ENCODE peak calls at places on chromosomes 2 and 18, in four cellular contexts. Z is aorta, A is uterus, R is left lung. S is an unnamed sample.

GRCh38 chr18:7272268-7273049 is 41.6 kb downstream of the LRRC30 start:
- DNase-seq in Z (peak; percentile 78), R (peak; percentile 81), A (peak; percentile 65), S (peak; percentile 82)

GRCh38 chr2:74440378-74441110 is 1.2 kb downstream of the RTKN start:
- DNase-seq in A (peak; percentile 58), R (peak; percentile 94), Z (peak; percentile 92), S (peak; percentile 97)

GRCh38 chr18:45774065-45774521 is 50.1 kb downstream of the SLC14A1 start:
- DNase-seq in R (no peak), A (no peak), Z (no peak), S (no peak)

GRCh38 chr2:196783431-196784094 is 15.9 kb downstream of the GTF3C3 start:
- DNase-seq in A (no peak), R (no peak), Z (no peak), S (no peak)

GRCh38 chr2:55947759-55948158 is 24.2 kb upstream of the EFEMP1 start:
- DNase-seq in A (no peak), R (no peak), Z (no peak), S (no peak)

GRCh38 chr2:174632847-174633620 is 35.4 kb upstream of the WIPF1 start:
- DNase-seq in R (no peak), Z (no peak), A (no peak), S (no peak)

GRCh38 chr2:134739879-134740301 is 21.1 kb upstream of the TMEM163 start:
- DNase-seq in R (no peak), A (no peak), Z (peak; percentile 66), S (no peak)

GRCh38 chr2:134636714-134637113 is 82.1 kb downstream of the TMEM163 start:
- DNase-seq in Z (no peak), A (no peak), R (no peak), S (no peak)

GRCh38 chr2:183149489-183149888 is 25.2 kb downstream of the NUP35 start:
- DNase-seq in A (no peak), R (no peak), Z (no peak), S (no peak)

GRCh38 chr2:181169459-181169858 is 189.1 kb downstream of the UBE2E3 start:
- DNase-seq in Z (no peak), A (no peak), R (no peak), S (no peak)

GRCh38 chr2:169426069-169426663 is 53.1 kb upstream of the BBS5 start:
- DNase-seq in Z (no peak), A (no peak), R (no peak), S (no peak)

GRCh38 chr2:237623428-237624403 is 3.7 kb upstream of the LRRFIP1 start:
- DNase-seq in R (no peak), Z (no peak), A (no peak), S (no peak)

GRCh38 chr2:123513351-123513750 is 511.7 kb upstream of the CNTNAP5 start:
- DNase-seq in A (no peak), Z (no peak), R (no peak), S (no peak)

GRCh38 chr2:216822470-216822869 is 37.4 kb downstream of the TNP1 start:
- DNase-seq in A (no peak), R (no peak), Z (no peak), S (no peak)

GRCh38 chr18:24878289-24878688 is 417.9 kb downstream of the HRH4 start:
- DNase-seq in A (peak; percentile 26), R (no peak), Z (no peak), S (no peak)

GRCh38 chr2:221153226-221153625 is 418.9 kb downstream of the EPHA4 start:
- DNase-seq in A (no peak), Z (no peak), R (no peak), S (no peak)

GRCh38 chr2:112257575-112257974 is 2.7 kb upstream of the ZC3H8 start:
- DNase-seq in Z (no peak), R (no peak), A (no peak), S (no peak)

GRCh38 chr2:197251576-197251975 is 59.0 kb downstream of the ANKRD44 start:
- DNase-seq in R (no peak), A (no peak), Z (no peak), S (no peak)

GRCh38 chr2:109377976-109378375 is 235.8 kb downstream of the SEPTIN10 start:
- DNase-seq in R (peak; percentile 32), A (peak; percentile 5), Z (no peak), S (no peak)

DNA sequence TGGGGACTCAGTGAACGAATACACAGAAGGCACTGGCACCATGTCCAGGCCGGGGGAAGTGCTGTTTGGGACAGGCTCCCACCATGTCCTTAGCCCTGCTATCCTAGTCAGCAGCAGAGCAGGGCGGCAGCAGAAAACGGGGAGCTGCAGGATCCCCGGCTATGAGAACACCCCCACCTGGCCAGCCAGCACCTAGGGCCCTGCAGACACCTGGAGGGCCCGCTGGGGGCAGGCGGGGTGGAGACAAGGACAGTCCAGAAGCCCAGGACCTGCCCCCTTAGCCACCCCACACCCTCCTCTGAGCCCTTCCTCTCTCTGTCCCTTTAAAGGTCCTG is 48.7 kb downstream of the BIN1 start:
- DNase-seq in A (no peak), R (no peak), Z (no peak), S (peak; percentile 9)
- H3K4me3 ChIP-seq in A (no peak overlapping the region), R (no peak overlapping the region), Z (no peak overlapping the region), S (no peak overlapping the region)

GRCh38 chr2:233105156-233105895 is 45.2 kb downstream of the INPP5D start:
- DNase-seq in A (no peak), Z (no peak), R (no peak), S (no peak)
- H3K4me1 ChIP-seq in A (no peaks in the 10 kb centered on the region), Z (no peaks in the 10 kb centered on the region), R (no peaks in the 10 kb centered on the region), S (no peaks in the 10 kb centered on the region)

GRCh38 chr2:241308267-241308666 is 7.2 kb downstream of the HDLBP start:
- DNase-seq in A (no peak), Z (no peak), R (no peak), S (no peak)

GRCh38 chr2:241310917-241311566 is 4.4 kb downstream of the HDLBP start:
- DNase-seq in R (no peak), Z (no peak), A (no peak), S (no peak)

GRCh38 chr2:241308832-241309500 is 6.5 kb downstream of the HDLBP start:
- DNase-seq in A (no peak), R (no peak), Z (no peak), S (no peak)

GRCh38 chr2:241312082-241312481 is 3.4 kb downstream of the HDLBP start:
- DNase-seq in A (no peak), R (no peak), Z (no peak), S (no peak)

DNA sequence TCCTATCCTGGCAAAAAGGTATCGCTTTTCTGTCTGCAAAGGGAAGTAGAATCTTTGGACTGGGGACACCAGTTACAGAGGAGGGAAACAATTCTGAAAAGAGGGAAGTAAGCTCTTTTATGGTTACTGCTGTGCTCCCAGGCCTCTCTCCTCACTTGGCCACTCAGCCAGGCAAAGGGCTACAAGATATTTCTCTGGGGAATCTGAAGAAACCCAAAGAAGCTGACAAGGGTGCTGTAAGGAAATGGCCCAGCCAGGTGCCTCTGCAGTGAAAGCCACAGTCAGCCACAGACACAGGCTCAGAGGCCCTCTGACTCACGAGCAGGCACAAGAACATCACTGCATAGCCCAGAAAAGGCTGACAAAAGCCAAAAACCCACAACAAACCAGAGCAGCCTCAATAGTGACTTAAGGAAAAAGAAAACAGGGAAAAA is 5.8 kb downstream of the HDLBP start:
- DNase-seq in Z (peak; percentile 48), A (no peak), R (no peak), S (no peak)
- H3K4me3 ChIP-seq in Z (no peak overlapping the region), A (no peak overlapping the region), R (no peak overlapping the region), S (no peak overlapping the region)

GRCh38 chr18:2971741-2972552 is 41.0 kb downstream of the LPIN2 start:
- DNase-seq in R (peak; percentile 85), A (peak; percentile 42), Z (peak; percentile 82), S (peak; percentile 78)

GRCh38 chr18:2978208-2978607 is 34.7 kb downstream of the LPIN2 start:
- DNase-seq in Z (no peak), A (no peak), R (no peak), S (no peak)

GRCh38 chr18:2976218-2976617 is 36.7 kb downstream of the LPIN2 start:
- DNase-seq in R (no peak), A (no peak), Z (no peak), S (no peak)

GRCh38 chr18:2976733-2977132 is 36.2 kb downstream of the LPIN2 start:
- DNase-seq in Z (no peak), R (no peak), A (no peak), S (no peak)

DNA sequence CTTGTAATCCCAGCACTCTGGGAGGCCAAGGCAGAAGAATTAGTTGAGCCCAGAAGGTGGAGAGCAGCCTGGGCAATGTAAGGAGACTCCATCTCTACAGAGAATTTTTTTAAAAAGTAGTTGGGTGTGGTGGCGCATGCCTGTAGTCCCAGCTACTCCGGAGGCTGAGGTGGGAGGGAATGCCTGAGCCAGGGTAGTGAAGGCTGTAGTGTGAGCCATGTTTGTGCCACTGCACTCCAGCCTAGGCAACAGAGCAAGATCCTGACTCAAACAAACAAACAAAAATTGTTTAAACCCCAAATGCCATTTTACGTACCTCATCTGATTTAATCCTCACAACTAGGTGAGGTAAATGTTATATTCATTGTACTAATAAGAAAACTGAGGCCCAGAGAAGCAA is 38.2 kb downstream of the LPIN2 start:
- DNase-seq in Z (no peak), R (no peak), A (no peak), S (no peak)
- H3K4me1 ChIP-seq in Z (peaks cover 7% of the 10 kb centered on the region), R (peaks cover 28% of the 10 kb centered on the region), A (peaks cover 11% of the 10 kb centered on the region), S (peaks cover 18% of the 10 kb centered on the region)

DNA sequence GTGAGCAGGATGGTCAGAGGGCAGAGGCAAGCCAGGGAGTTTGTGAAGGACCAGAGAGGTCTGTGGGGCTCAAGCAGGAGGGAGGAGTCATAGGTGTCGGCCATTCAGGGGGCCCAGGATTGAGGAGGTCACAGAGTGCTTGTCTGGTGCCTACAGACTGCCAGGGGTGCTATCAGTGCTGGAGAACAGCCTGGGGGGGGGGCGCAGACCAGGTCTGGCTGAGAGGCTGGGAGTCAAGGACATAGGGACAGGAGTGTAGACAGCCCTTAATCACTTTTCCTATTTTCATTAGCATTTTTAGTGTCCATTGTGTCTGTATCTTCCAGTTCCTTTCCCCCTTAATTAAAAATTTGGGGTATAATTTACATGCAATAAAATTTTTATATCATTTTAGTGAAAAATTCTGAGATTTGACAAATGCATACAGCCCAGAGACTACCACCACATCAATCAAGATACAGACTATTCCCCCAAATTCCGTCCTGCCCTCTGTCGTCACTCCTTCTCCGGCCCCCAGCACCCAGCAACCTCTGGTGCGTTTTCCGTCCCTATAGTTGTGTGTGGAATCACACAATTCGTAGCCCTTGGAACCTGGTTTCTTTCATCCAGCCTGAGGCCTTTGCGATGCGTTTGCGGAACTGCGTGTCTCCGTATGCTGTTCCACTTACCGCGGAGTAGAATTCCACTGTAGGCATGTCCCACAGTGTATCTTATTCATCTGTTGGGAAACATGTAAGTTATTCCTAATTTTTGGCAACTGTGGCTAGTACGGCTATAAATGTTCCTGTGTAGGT is 6.2 kb downstream of the ZAP70 start:
- DNase-seq in A (no peak), R (no peak), Z (no peak), S (no peak)
- H3K4me3 ChIP-seq in A (no peak overlapping the region), R (no peak overlapping the region), Z (no peak overlapping the region), S (no peak overlapping the region)

S was measured in right cardiac atrium.